ENCODE peak calls at places on chromosomes 2 and 18, in six cellular contexts. R is neuronal stem cell, I is neural progenitor cell, W is H1, G is astrocyte, A is GM23338. O is an unnamed sample.

GRCh38 chr2:47771211-47771610 is 11.7 kb upstream of the MSH6 start:
- DNase-seq in G (peak; percentile 94), A (no peak), W (no peak), R (no peak), I (no peak), O (peak; percentile 88)

GRCh38 chr2:119744335-119744939 is 15.3 kb upstream of the PTPN4 start:
- DNase-seq in A (no peak), I (no peak), R (no peak), W (no peak), G (no peak), O (peak; percentile 97)

GRCh38 chr18:58788971-58789797 is 75.5 kb upstream of the ZNF532 start:
- DNase-seq in A (no peak), W (no peak), G (peak; percentile 77), R (no peak), I (peak; percentile 67), O (peak; percentile 97)

GRCh38 chr2:55595536-55595935 is 21.9 kb downstream of the PPP4R3B start:
- DNase-seq in I (no peak), W (no peak), G (no peak), R (no peak), A (no peak), O (no peak)

GRCh38 chr2:197965756-197966155 is 161.4 kb downstream of the PLCL1 start:
- DNase-seq in I (no peak), G (no peak), R (no peak), W (no peak), A (no peak), O (no peak)

GRCh38 chr18:70172225-70172624 is 33.3 kb downstream of the RTTN start:
- DNase-seq in G (no peak), A (peak; percentile 8), W (no peak), I (no peak), R (no peak), O (peak; percentile 30)

GRCh38 chr2:200350796-200351195 is 44.3 kb downstream of the SPATS2L start:
- DNase-seq in I (no peak), W (no peak), A (no peak), R (no peak), G (peak; percentile 88), O (no peak)

GRCh38 chr2:141515931-141516330 is 614.9 kb downstream of the LRP1B start:
- DNase-seq in W (no peak), G (peak; percentile 44), A (no peak), R (no peak), I (no peak), O (no peak)

GRCh38 chr2:226423498-226423960 is 376.1 kb downstream of the IRS1 start:
- DNase-seq in I (peak; percentile 9), G (peak; percentile 44), R (no peak), A (no peak), W (no peak), O (peak; percentile 80)

GRCh38 chr18:5879479-5879882 is 15.8 kb downstream of the TMEM200C start:
- DNase-seq in R (no peak), I (peak; percentile 31), G (peak; percentile 23), W (no peak), A (peak; percentile 43), O (peak; percentile 58)

GRCh38 chr2:173291412-173291811 is 63.3 kb upstream of the CDCA7 start:
- DNase-seq in I (no peak), R (no peak), A (no peak), W (no peak), G (no peak), O (no peak)

GRCh38 chr2:30782124-30782523 is 25.1 kb downstream of the CAPN13 start:
- DNase-seq in I (no peak), R (no peak), W (no peak), G (no peak), A (no peak), O (no peak)

GRCh38 chr18:44700652-44701051 is 20.0 kb downstream of the SETBP1 start:
- DNase-seq in G (peak; percentile 53), I (no peak), A (no peak), R (no peak), W (no peak), O (no peak)

GRCh38 chr2:10901565-10901964 is 10.2 kb upstream of the KCNF1 start:
- DNase-seq in I (no peak), A (no peak), W (no peak), R (no peak), G (no peak), O (no peak)
- H3K4me2 ChIP-seq in I (no peak overlapping the region), A (no peak overlapping the region), W (no peak overlapping the region), R (no peak overlapping the region), G (no peak overlapping the region), O (peak overlapping the region; percentile 46)

GRCh38 chr2:26687328-26687727 is 5.2 kb upstream of the KCNK3 start:
- DNase-seq in R (no peak), G (no peak), I (no peak), A (no peak), W (no peak), O (no peak)

GRCh38 chr2:26685312-26685711 is 7.2 kb upstream of the KCNK3 start:
- DNase-seq in G (no peak), W (no peak), I (no peak), A (no peak), R (no peak), O (no peak)

GRCh38 chr2:26691140-26691539 is 1.4 kb upstream of the KCNK3 start:
- DNase-seq in R (no peak), I (no peak), G (no peak), A (no peak), W (no peak), O (no peak)

GRCh38 chr2:26685943-26686839 is 6.3 kb upstream of the KCNK3 start:
- DNase-seq in A (no peak), W (no peak), R (no peak), I (peak; percentile 38), G (no peak), O (peak; percentile 9)

GRCh38 chr2:26687785-26688184 is 4.7 kb upstream of the KCNK3 start:
- DNase-seq in A (no peak), R (no peak), W (no peak), G (no peak), I (peak; percentile 60), O (no peak)
- H3K27me3 ChIP-seq in A (peaks cover 9% of the 10 kb centered on the region), R (no peaks in the 10 kb centered on the region), W (peaks cover 13% of the 10 kb centered on the region), G (peaks cover 42% of the 10 kb centered on the region), I (peaks cover 43% of the 10 kb centered on the region), O (peaks cover 37% of the 10 kb centered on the region)

DNA sequence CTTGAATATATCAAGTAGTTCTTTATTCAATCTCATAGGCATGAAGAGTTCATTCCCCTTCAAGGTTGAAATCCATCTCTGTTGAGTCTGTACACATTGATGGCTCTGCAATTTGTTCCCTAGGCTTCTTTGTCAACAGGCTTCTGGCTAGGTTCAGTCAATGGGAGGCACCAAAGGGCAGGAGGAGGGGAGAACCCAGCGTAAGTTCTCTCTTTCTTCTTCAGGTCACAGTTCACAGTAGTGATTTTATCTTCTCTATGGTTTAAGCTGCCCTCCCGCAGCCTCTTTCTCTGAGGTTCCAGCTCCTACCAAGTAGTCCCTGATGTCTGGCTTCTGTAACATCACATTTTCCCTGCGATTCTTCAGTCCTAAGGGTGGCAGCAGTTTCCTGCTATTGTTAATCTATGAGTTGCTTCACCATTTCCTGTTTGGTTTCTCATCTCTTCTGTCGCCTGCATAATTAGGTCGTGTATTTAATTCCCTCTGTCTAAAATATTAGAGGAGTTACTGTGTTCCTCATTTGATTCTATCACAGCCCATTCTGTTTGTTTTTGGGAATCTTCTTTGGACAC is 107.4 kb downstream of the CPO start:
- DNase-seq in G (no peak), W (no peak), I (no peak), R (no peak), A (no peak), O (peak; percentile 33)
- H3K4me2 ChIP-seq in G (no peak overlapping the region), W (no peak overlapping the region), I (no peak overlapping the region), R (no peak overlapping the region), A (no peak overlapping the region), O (no peak overlapping the region)

DNA sequence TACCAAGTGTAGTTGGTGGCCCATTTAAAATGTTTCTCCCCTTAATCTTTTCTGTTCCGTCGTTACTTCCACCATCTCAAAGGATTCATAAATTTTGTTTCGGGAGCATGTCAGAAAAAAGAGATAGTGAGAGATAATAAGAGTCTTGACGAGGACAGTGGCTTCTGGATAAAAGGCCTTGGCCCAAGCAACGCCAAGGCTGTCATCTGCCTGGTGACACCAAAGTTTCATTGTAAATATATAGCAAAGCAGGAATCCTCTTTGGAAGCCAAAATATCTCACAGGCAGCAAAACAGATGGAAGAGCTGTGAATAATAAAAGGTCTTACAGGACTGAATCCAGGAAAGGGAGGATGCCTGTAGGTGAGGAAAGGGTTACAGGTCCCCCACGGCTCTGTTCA is 382.9 kb downstream of the OSR1 start:
- DNase-seq in A (no peak), R (no peak), I (no peak), G (no peak), W (no peak), O (no peak)
- H3K27me3 ChIP-seq in A (no peaks in the 10 kb centered on the region), R (no peaks in the 10 kb centered on the region), I (no peaks in the 10 kb centered on the region), G (no peaks in the 10 kb centered on the region), W (no peaks in the 10 kb centered on the region), O (no peaks in the 10 kb centered on the region)

DNA sequence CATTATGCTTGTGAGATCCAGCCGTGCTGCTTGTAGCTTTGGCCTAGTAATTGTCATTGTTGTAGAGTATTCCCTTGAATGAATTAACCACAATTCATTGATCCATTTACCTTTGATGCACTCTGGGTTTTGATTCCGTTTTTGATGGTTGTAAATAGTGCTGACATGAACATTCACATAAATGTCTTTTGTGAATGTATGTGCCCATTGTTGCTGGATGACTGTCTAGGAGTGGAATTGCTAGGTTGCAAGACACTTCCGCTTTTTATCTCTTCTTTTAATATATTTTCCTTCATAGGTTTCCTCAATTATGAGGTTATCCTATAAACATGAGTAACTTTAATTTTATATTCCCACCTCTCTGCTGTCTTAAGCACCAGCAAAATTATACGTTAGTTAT is 104.8 kb upstream of the CCDC68 start:
- DNase-seq in G (no peak), W (no peak), R (no peak), I (no peak), A (no peak), O (no peak)
- H3K4me2 ChIP-seq in G (no peak overlapping the region), W (no peak overlapping the region), R (no peak overlapping the region), I (no peak overlapping the region), A (no peak overlapping the region), O (no peak overlapping the region)

O was measured in PC-3.